ENCODE peak calls at places on chromosomes 2 and 18, in eight cellular contexts. G is GM12878, H is Panc1, X is HCT116, L is K562, M is HepG2, N is GM23338, D is SK-N-SH. F is an unnamed sample.

GRCh38 chr18:36758001-36758400 is 70.8 kb downstream of the TPGS2 start:
- DNase-seq in X (no peak), G (no peak), L (no peak), M (no peak), N (no peak), D (no peak), H (no peak), F (no peak)

GRCh38 chr18:62912885-62913284 is 197.5 kb downstream of the PHLPP1 start:
- DNase-seq in L (no peak), M (no peak), D (no peak), X (no peak), G (no peak), N (no peak), H (no peak), F (no peak)

GRCh38 chr2:105610444-105611327 is 134.0 kb upstream of the NCK2 start:
- DNase-seq in D (no peak), L (no peak), M (peak), H (no peak), X (no peak), G (no peak), N (no peak), F (no peak)

GRCh38 chr2:43133708-43134570 is 92.5 kb downstream of the ZFP36L2 start:
- DNase-seq in X (no peak), N (no peak), D (peak), G (no peak), L (no peak), H (no peak), M (no peak), F (peak)

GRCh38 chr2:18749912-18750526 is 160.7 kb upstream of the NT5C1B start:
- DNase-seq in N (peak), H (no peak), M (peak), G (no peak), L (peak), X (peak), D (peak), F (no peak)

GRCh38 chr2:200797242-200797770 is 14.4 kb upstream of the BZW1 start:
- DNase-seq in N (no peak), G (no peak), D (no peak), X (no peak), L (peak), H (no peak), M (peak), F (peak)

GRCh38 chr2:81136296-81136695 is 831.7 kb upstream of the LRRTM1 start:
- DNase-seq in X (no peak), L (no peak), M (no peak), N (no peak), H (no peak), D (no peak), G (no peak), F (no peak)

GRCh38 chr18:5970032-5970431 is 74.7 kb upstream of the TMEM200C start:
- DNase-seq in D (no peak), G (no peak), X (no peak), N (peak), M (peak), L (no peak), H (no peak), F (no peak)

GRCh38 chr2:235746257-235746934 is 252.6 kb downstream of the AGAP1 start:
- DNase-seq in X (peak), L (peak), M (peak), G (no peak), D (peak), N (peak), H (peak), F (peak)

GRCh38 chr18:64810354-64810753 is 661.5 kb upstream of the LINC00305 start:
- DNase-seq in L (no peak), X (no peak), G (no peak), H (no peak), N (no peak), D (no peak), M (no peak), F (no peak)

GRCh38 chr2:207161724-207162123 is 4.0 kb downstream of the KLF7 start:
- DNase-seq in H (no peak), L (no peak), N (no peak), X (no peak), D (no peak), M (no peak), G (no peak), F (no peak)

GRCh38 chr2:216974321-216975302 is 114.7 kb upstream of the TNP1 start:
- DNase-seq in G (no peak), N (no peak), M (no peak), H (no peak), X (no peak), L (no peak), D (no peak), F (no peak)

GRCh38 chr2:206572725-206573124 is 69.6 kb upstream of the FAM237A start:
- DNase-seq in X (no peak), H (no peak), G (no peak), L (no peak), D (no peak), M (no peak), N (no peak), F (no peak)

GRCh38 chr2:75100011-75100680 is 99.2 kb downstream of the TACR1 start:
- DNase-seq in M (no peak), N (no peak), G (no peak), X (no peak), D (peak), H (no peak), L (no peak), F (no peak)

GRCh38 chr2:171403181-171403580 is 30.6 kb downstream of the METTL8 start:
- DNase-seq in L (no peak), H (no peak), G (no peak), D (no peak), X (no peak), N (no peak), M (peak), F (no peak)

GRCh38 chr2:206217743-206218520 is 56.5 kb upstream of the ZDBF2 start:
- DNase-seq in M (no peak), L (no peak), H (no peak), N (peak), D (peak), X (no peak), G (no peak), F (no peak)

GRCh38 chr2:225326969-225327368 is 72.5 kb upstream of the NYAP2 start:
- DNase-seq in D (no peak), X (no peak), N (no peak), G (no peak), M (no peak), H (no peak), L (no peak), F (no peak)

GRCh38 chr2:142536501-142536900 is 341.0 kb upstream of the KYNU start:
- DNase-seq in G (no peak), N (peak), X (no peak), D (no peak), L (no peak), H (no peak), M (no peak), F (no peak)

GRCh38 chr2:23673830-23674679 is 252.9 kb downstream of the ATAD2B start:
- DNase-seq in D (no peak), L (peak), H (no peak), N (peak), M (peak), G (no peak), X (no peak), F (no peak)

DNA sequence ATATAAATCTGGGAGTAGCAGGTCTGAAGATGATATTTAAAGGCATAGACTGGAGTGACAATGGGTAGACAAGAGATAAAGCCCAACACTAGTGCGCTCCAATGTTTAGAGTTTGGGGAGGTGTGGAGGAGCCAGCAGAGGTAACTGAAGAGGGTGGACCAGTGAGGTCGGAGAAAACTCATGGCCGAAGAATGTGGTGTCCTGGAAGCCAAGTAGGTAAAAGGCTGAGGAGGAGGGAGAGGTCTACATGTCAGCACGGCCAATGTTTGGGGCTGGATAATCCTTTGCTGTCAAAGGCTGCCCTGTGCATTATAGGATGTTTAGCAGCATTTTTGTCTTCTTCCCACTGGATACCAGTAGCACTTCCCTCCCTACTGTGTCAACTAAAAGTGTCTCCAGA is 78.8 kb upstream of the KCNE4 start:
- DNase-seq in X (no peak), L (no peak), H (no peak), N (no peak), D (no peak), M (no peak), G (no peak), F (no peak)
- TF ChIP-seq POLR2AphosphoS5 in X (no peak), L (no peak), H (no peak), N (no peak), D (no peak), M (no peak), G (no peak), F (no peak)

GRCh38 chr2:25201794-25202193 is 33.4 kb upstream of the POMC start:
- DNase-seq in G (no peak), L (no peak), M (no peak), D (no peak), X (no peak), H (no peak), N (no peak), F (no peak)

GRCh38 chr2:25207078-25207545 is 38.7 kb upstream of the POMC start:
- DNase-seq in G (no peak), H (no peak), L (no peak), D (no peak), X (no peak), N (no peak), M (no peak), F (no peak)

GRCh38 chr2:25202290-25202689 is 33.9 kb upstream of the POMC start:
- DNase-seq in H (no peak), N (no peak), L (no peak), M (no peak), X (no peak), G (no peak), D (no peak), F (no peak)

GRCh38 chr2:25201265-25201664 is 32.9 kb upstream of the POMC start:
- DNase-seq in N (peak), L (peak), M (no peak), X (peak), G (no peak), H (no peak), D (no peak), F (no peak)

GRCh38 chr2:25204190-25204838 is 35.9 kb upstream of the POMC start:
- DNase-seq in M (no peak), X (no peak), G (no peak), H (no peak), L (no peak), N (peak), D (no peak), F (no peak)
- TF ChIP-seq REST in M (no peak), X (no peak), G (no peak), H (no peak), L (no peak), N (no peak), D (no peak), F (no peak)

DNA sequence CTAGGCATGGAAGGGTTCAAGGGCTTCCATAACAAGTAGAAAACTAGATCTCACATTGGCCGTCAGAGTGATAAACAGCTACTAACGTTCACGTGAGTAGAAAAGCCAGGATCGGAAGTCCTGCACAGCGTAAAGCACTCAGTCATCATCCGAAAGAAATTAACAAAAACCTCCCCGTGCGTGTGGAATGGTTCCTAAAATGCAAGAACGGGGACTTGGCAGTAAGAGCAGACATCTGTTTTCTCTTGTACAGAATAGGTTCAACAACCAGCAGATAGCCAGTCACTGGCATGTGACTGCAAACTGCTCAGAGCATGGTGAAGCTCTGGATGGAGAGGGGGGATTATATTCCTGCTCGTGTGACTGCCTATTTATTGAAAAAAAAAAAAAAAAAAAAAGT is 106.9 kb upstream of the ITGB6 start:
- DNase-seq in L (no peak), N (no peak), D (no peak), M (no peak), G (no peak), H (no peak), X (no peak), F (no peak)
- TF ChIP-seq POLR2AphosphoS5 in L (no peak), N (no peak), D (no peak), M (no peak), G (no peak), H (no peak), X (no peak), F (no peak)

GRCh38 chr2:12091201-12091806 is 344.9 kb downstream of the LPIN1 start:
- DNase-seq in D (no peak), H (no peak), L (no peak), G (no peak), M (no peak), X (no peak), N (no peak), F (no peak)
- TF ChIP-seq REST in D (no peak), H (no peak), L (no peak), G (no peak), M (no peak), X (no peak), N (no peak), F (no peak)

DNA sequence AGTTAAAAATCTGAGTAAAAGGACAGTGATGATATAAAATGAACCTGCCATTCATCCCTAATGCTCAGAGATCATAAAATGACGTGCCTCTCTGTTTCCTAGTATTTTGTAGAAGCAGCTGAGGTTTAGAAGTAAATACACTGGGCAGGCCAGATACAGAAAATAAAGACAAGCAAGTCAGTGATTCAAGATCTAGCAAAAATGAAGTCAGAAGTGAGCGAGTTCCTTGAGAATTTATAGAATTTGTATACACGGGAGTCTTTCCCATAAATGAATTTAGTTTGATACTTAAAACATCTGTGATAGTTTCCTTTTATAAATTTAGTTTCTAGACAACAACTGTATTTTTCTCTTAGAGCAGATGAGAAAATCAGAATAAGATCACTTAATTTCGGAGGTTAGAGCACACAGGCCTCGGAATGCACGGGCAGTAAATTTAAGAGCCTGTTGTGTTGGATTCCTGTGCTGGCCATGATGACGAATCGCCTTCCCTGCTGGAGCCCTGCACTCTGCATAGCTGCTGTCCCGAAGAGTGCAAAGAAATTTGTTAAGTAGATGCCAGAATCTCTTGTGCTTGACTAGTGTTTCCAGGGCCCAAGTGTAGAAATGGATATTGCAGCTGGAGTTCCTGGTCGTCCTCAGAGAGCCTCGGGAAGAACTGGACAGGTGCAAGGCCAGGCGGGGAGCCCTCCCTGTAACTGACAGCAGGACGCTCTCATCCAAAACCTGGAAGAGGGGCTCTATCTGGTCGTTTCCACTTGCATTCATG is 83.7 kb upstream of the RBM44 start:
- DNase-seq in L (no peak), H (no peak), N (peak), M (peak), G (no peak), X (no peak), D (no peak), F (no peak)
- TF ChIP-seq POLR2AphosphoS5 in L (no peak), H (no peak), N (no peak), M (no peak), G (no peak), X (no peak), D (no peak), F (no peak)

GRCh38 chr2:240818543-240819403 is 1.2 kb downstream of the KIF1A start:
- DNase-seq in L (no peak), M (no peak), D (peak), N (peak), H (no peak), X (no peak), G (no peak), F (no peak)

GRCh38 chr2:240820014-240820606 is at the start of gene KIF1A:
- DNase-seq in N (peak), M (no peak), X (no peak), G (no peak), H (no peak), D (peak), L (no peak), F (no peak)

GRCh38 chr2:240820607-240821428 is 799 bp upstream of the KIF1A start:
- DNase-seq in L (no peak), N (peak), D (peak), G (no peak), M (no peak), X (no peak), H (no peak), F (no peak)

GRCh38 chr2:240818293-240818542 is 1.8 kb downstream of the KIF1A start:
- DNase-seq in X (no peak), H (no peak), G (no peak), L (no peak), M (no peak), N (no peak), D (no peak), F (no peak)

GRCh38 chr2:240819404-240820013 is 510 bp downstream of the KIF1A start:
- DNase-seq in M (no peak), N (peak), X (no peak), L (no peak), G (no peak), H (no peak), D (peak), F (no peak)
- TF ChIP-seq REST in M (no peak), N (no peak), X (no peak), L (no peak), G (no peak), H (no peak), D (no peak), F (no peak)

GRCh38 chr2:158255257-158255656 is 153.6 kb downstream of the UPP2 start:
- DNase-seq in H (no peak), L (no peak), X (no peak), M (no peak), G (no peak), N (no peak), D (no peak), F (no peak)
- TF ChIP-seq POLR2AphosphoS5 in H (no peak), L (no peak), X (no peak), M (no peak), G (no peak), N (no peak), D (no peak), F (no peak)

GRCh38 chr2:179652296-179652695 is 209.1 kb downstream of the ZNF385B start:
- DNase-seq in H (no peak), X (no peak), M (no peak), N (no peak), D (no peak), L (no peak), G (no peak), F (no peak)

GRCh38 chr2:179650420-179650819 is 211.0 kb downstream of the ZNF385B start:
- DNase-seq in N (no peak), X (no peak), H (no peak), G (no peak), L (no peak), D (no peak), M (no peak), F (no peak)

GRCh38 chr2:179657068-179657467 is 204.3 kb downstream of the ZNF385B start:
- DNase-seq in X (no peak), L (no peak), D (no peak), M (peak), H (no peak), N (no peak), G (no peak), F (no peak)

DNA sequence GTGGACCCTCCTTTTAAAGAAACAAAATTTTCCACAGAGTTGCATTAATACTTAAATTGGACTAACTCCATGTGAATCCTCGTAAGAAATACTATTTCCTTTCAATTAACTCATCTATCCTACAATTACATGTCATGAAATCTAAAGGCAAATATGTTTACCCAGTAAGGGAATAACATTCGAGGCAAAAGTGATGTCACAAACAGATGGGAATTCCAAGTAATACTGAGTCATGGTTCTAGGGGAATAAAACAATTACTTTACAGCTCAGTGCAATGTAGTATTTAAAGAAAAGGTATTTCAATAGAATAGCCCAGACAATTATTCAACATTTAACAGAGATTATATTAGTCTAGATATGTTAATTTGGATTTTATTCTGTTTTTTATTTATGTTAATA is 205.8 kb downstream of the ZNF385B start:
- DNase-seq in H (no peak), X (no peak), L (no peak), N (no peak), G (no peak), D (no peak), M (no peak), F (no peak)
- TF ChIP-seq REST in H (no peak), X (no peak), L (no peak), N (no peak), G (no peak), D (no peak), M (no peak), F (no peak)

DNA sequence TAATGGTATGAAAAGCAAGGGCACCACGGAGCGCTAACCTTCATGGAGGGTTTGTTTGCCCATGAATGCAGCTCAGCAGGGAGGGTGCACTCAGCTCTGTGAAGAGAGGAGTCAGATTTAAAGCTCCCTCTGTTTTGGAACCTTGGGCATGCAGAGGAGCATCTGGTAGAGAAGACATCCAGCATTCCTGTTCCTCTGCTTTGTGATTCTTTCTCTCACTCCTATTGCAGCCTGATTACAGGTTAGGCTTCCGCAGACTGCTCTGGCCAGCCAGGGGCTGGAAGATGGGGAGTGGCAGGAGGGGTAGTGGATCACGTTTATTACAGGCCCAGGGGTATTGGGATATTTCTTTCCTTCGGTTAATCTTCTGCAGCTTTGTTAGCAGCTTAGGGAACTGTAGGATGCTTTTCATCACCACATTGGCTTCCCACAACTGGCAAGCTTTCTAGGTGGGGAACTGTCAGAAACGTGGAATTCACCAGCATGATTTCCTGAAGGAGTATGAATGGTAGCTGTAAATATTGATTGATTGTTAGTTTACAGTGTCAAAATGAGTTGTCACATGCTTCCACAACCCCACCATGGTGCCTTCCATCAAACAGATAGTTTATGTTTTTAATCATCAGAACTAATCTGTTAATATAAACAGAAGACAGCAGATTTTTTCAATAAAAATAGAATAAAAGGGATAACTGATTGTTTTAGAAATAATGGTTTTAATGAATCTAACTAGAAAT is 201.1 kb downstream of the VAPA start:
- DNase-seq in G (no peak), N (no peak), L (no peak), X (no peak), H (no peak), M (no peak), D (no peak), F (no peak)
- TF ChIP-seq POLR2AphosphoS5 in G (no peak), N (no peak), L (no peak), X (no peak), H (no peak), M (no peak), D (no peak), F (no peak)

F was measured in HL-60.